ENCODE peak calls at places on chromosomes 3 and 15, in five cellular contexts. W, D, Y, I and A are unnamed samples.

GRCh38 chr3:187913617-187914033 is 168.4 kb upstream of the BCL6 start:
- DNase-seq in W (no peak), D (no peak), Y (peak; percentile 6), I (no peak), A (peak; percentile 45)

GRCh38 chr15:78930577-78931388 is 14.1 kb downstream of the CTSH start:
- DNase-seq in W (no peak), D (peak; percentile 89), Y (peak; percentile 83), I (no peak), A (peak; percentile 98)

GRCh38 chr15:69082041-69082502 is 67.6 kb downstream of the NOX5 start:
- DNase-seq in W (no peak), D (peak; percentile 60), Y (peak; percentile 95), I (no peak), A (no peak)

GRCh38 chr3:195257454-195258448 is 13.2 kb downstream of the XXYLT1 start:
- DNase-seq in W (no peak), D (peak; percentile 27), Y (no peak), I (no peak), A (no peak)

GRCh38 chr15:73632670-73633058 is 525 bp downstream of the NPTN start:
- DNase-seq in W (no peak), D (peak; percentile 43), Y (no peak), I (peak; percentile 66), A (no peak)

GRCh38 chr3:195416795-195417194 is 26.0 kb downstream of the ACAP2 start:
- DNase-seq in W (no peak), D (no peak), Y (no peak), I (no peak), A (no peak)

GRCh38 chr15:39581501-39582285 is 814 bp downstream of the THBS1 start:
- DNase-seq in W (no peak), D (peak; percentile 48), Y (peak; percentile 67), I (peak; percentile 76), A (peak; percentile 64)

GRCh38 chr15:52480990-52481389 is 47.7 kb downstream of the MYO5A start:
- DNase-seq in W (no peak), D (no peak), Y (no peak), I (no peak), A (no peak)

GRCh38 chr3:187762792-187763191 is 17.5 kb upstream of the BCL6 start:
- DNase-seq in W (no peak), D (no peak), Y (no peak), I (no peak), A (no peak)

GRCh38 chr15:43932036-43932435 is 105.2 kb downstream of the WDR76 start:
- DNase-seq in W (no peak), D (no peak), Y (no peak), I (no peak), A (no peak)

GRCh38 chr15:85414495-85414894 is 34.1 kb downstream of the AKAP13 start:
- DNase-seq in W (no peak), D (no peak), Y (peak; percentile 55), I (no peak), A (no peak)
- TF ChIP-seq CTCF in W (no peak), D (peak; percentile 29), Y (peak; percentile 25), I (peak; percentile 22), A (peak; percentile 44)

DNA sequence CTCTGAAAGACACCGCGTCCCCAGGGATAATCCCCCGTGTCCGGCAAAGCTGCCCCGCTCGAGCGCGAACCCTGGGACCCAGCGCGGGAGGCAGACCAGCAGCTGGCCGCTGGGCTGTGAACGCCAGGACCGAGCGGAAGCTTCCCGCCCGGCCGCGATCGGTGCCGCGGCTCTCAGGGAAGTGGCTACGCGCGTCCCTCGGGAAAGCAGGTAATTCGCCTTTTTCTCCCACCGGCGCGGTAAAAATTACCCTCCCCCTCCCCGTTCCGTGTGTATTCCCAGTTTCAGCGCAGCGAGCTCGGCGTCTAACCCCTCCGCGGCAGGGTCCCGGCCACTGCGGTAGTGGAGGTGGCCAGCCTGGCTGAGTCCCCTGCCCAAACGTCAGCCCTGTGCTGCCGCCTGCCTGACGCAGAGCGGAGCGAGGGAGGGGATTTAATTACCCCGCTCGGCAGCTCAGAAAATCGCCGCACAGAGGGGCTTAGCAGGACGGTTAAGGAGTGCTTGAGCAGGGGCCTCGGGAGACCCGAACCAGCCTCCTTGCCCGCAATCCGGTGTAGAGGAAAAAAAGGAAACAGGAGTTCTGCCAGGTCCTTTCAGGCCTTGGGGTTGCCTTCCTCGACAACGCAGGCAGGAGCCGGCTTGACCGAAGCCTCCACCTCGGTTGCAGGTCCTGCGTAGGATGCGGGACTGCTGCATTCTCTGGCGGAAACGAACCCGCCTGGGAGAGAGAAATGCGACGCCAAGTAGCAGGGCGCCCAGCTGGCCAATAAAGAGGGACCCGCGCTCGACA is 2.9 kb downstream of the GATA2 start:
- DNase-seq in W (peak; percentile 61), D (no peak), Y (peak; percentile 55), I (peak; percentile 49), A (no peak)
- H3K27ac ChIP-seq in W (peak overlapping the region; percentile 72), D (peak overlapping the region; percentile 83), Y (no peak overlapping the region), I (peak overlapping the region; percentile 89), A (peak overlapping the region; percentile 62)

GRCh38 chr15:26971303-26972018 is 480 bp downstream of the GABRG3 start:
- DNase-seq in W (no peak), D (no peak), Y (no peak), I (no peak), A (no peak)
- TF ChIP-seq CTCF in W (no peak), D (no peak), Y (no peak), I (no peak), A (no peak)

DNA sequence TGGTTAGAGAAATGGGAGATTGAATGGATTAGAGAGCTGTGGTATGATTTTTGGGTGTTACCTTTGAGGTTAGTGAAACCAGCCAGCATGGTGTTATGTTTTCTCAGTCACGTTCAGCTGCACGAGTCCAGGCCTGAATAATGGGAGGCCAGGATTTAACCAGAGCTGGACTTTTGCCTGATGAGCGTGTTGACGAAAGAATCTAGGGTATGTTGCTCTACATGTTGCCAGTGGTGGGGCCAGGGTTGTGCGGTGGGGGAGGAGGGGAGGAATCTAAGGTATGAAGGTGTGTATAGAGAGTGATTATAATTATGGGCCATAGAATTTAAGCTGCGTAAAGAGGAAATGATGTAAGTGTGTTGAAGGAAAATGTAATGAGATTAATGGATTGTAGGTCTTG is 22.8 kb downstream of the MINDY2 start:
- DNase-seq in W (no peak), D (no peak), Y (peak; percentile 31), I (peak; percentile 64), A (peak; percentile 97)
- H3K27ac ChIP-seq in W (peak overlapping the region; percentile 15), D (no peak overlapping the region), Y (no peak overlapping the region), I (peak overlapping the region; percentile 2), A (peak overlapping the region; percentile 87)

GRCh38 chr3:186258968-186259367 is 103.1 kb downstream of the DGKG start:
- DNase-seq in W (no peak), D (no peak), Y (no peak), I (no peak), A (no peak)

GRCh38 chr3:186264608-186265400 is 97.2 kb downstream of the DGKG start:
- DNase-seq in W (no peak), D (no peak), Y (no peak), I (no peak), A (no peak)

GRCh38 chr3:186260726-186261125 is 101.3 kb downstream of the DGKG start:
- DNase-seq in W (no peak), D (no peak), Y (no peak), I (no peak), A (no peak)

GRCh38 chr3:186259612-186260383 is 102.2 kb downstream of the DGKG start:
- DNase-seq in W (no peak), D (peak; percentile 79), Y (peak; percentile 66), I (peak; percentile 82), A (peak; percentile 88)

GRCh38 chr3:186261638-186262037 is 100.4 kb downstream of the DGKG start:
- DNase-seq in W (no peak), D (no peak), Y (peak; percentile 20), I (no peak), A (no peak)
- TF ChIP-seq CTCF in W (no peak), D (no peak), Y (peak; percentile 18), I (no peak), A (no peak)

DNA sequence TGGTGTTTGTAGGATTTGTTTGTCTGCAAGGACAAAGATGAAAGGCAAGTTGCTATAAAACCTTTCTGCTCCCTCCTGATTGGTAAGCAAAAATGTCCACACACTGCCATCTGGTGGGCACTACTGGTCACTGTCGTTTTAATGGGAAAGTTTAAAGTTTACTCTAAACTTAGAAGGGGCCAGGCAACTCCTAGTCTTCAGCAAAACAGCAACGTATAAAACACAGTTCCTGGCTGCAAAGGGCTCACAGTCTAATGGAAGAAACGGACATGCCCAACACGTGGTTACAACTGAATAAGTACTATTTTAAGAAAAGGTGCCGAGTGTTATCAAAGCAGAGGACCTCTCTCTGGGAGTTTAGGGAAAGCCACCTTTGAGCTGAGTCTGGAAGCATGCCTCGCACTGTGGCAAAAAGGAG is 23.7 kb upstream of the TPRG1 start:
- DNase-seq in W (no peak), D (peak; percentile 82), Y (peak; percentile 77), I (no peak), A (peak; percentile 52)
- H3K27ac ChIP-seq in W (no peak overlapping the region), D (no peak overlapping the region), Y (no peak overlapping the region), I (no peak overlapping the region), A (no peak overlapping the region)

GRCh38 chr3:45443459-45443858 is 55.1 kb downstream of the LARS2 start:
- DNase-seq in W (no peak), D (no peak), Y (no peak), I (no peak), A (no peak)
- TF ChIP-seq CTCF in W (no peak), D (no peak), Y (no peak), I (no peak), A (no peak)

DNA sequence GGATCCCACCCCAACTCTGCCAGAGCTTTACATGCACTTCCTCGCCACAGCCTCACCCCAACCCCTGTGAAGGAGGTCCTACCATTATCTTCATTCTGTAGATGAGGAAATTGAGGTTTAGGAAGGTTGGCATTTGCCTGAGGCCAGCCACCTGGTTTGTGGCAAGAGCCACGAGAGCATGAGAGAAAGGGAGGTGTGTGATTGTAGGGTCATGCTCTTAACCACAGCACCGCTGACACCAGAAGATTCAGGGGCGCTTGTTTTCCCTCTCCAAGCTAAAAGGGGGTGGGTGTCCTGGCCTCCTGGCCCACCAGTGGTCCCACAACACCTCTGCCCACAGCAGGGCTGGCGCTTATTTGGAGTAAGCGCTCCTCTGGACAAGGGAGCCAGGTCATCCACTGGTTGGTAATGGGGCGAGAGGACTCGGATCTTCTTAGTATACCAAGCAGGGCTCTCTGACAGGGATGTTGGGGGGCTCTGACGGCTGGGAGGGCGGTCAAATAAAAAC is 691 bp downstream of the RHCG start:
- DNase-seq in W (peak; percentile 27), D (no peak), Y (no peak), I (no peak), A (no peak)
- H3K27ac ChIP-seq in W (no peak overlapping the region), D (no peak overlapping the region), Y (no peak overlapping the region), I (no peak overlapping the region), A (no peak overlapping the region)

GRCh38 chr3:60364475-60364874 is 886.8 kb downstream of the FHIT start:
- DNase-seq in W (no peak), D (no peak), Y (no peak), I (no peak), A (no peak)
- TF ChIP-seq CTCF in W (no peak), D (no peak), Y (no peak), I (no peak), A (no peak)

GRCh38 chr3:44762690-44763089 is 1.1 kb downstream of the KIF15 start:
- DNase-seq in W (no peak), D (no peak), Y (no peak), I (no peak), A (no peak)
- H3K27ac ChIP-seq in W (no peak overlapping the region), D (no peak overlapping the region), Y (no peak overlapping the region), I (no peak overlapping the region), A (no peak overlapping the region)